ENCODE peak calls at places on chromosome 18, in nine cellular contexts. T, R, U, N, E, F, D, B and Q are unnamed samples.

GRCh38 chr18:13216732-13217465 is 1.7 kb upstream of the LDLRAD4 start:
- DNase-seq in F (peak; percentile 48), B (no peak), D (peak; percentile 46), N (peak; percentile 24), R (no peak), U (peak; percentile 66), E (no peak), T (no peak), Q (peak; percentile 66)

GRCh38 chr18:33576999-33577687 is 876 bp upstream of the ASXL3 start:
- DNase-seq in B (no peak), D (no peak), U (no peak), N (no peak), T (no peak), R (no peak), E (no peak), F (no peak), Q (no peak)

GRCh38 chr18:62450546-62451395 is 72.1 kb upstream of the ZCCHC2 start:
- DNase-seq in B (peak; percentile 85), E (peak; percentile 38), T (peak; percentile 82), R (peak; percentile 19), D (peak; percentile 72), F (peak; percentile 96), N (no peak), U (peak; percentile 92), Q (peak; percentile 87)

GRCh38 chr18:75879196-75879595 is 451.7 kb upstream of the SMIM21 start:
- DNase-seq in U (no peak), N (no peak), B (no peak), F (peak; percentile 45), E (no peak), D (no peak), R (no peak), T (no peak), Q (no peak)

GRCh38 chr18:32550958-32551357 is 80.3 kb upstream of the GAREM1 start:
- DNase-seq in T (no peak), U (no peak), R (no peak), E (no peak), N (no peak), B (no peak), D (no peak), F (no peak), Q (no peak)

GRCh38 chr18:2100694-2101213 is 470.6 kb downstream of the METTL4 start:
- DNase-seq in N (no peak), B (no peak), U (no peak), R (no peak), T (no peak), F (no peak), E (no peak), D (no peak), Q (no peak)

GRCh38 chr18:46754661-46755292 is 2.1 kb downstream of the ST8SIA5 start:
- DNase-seq in R (no peak), T (no peak), B (no peak), E (no peak), N (peak; percentile 17), F (peak; percentile 77), D (no peak), U (no peak), Q (no peak)

GRCh38 chr18:78487649-78488048 is 492.0 kb upstream of the SALL3 start:
- DNase-seq in T (no peak), F (no peak), N (no peak), B (no peak), R (no peak), E (no peak), D (no peak), U (no peak), Q (no peak)

GRCh38 chr18:67010916-67011315 is 407.0 kb upstream of the CDH19 start:
- DNase-seq in U (no peak), E (no peak), B (no peak), D (no peak), R (no peak), N (no peak), F (no peak), T (peak; percentile 1), Q (no peak)

GRCh38 chr18:32372381-32373061 is 98.2 kb downstream of the GAREM1 start:
- DNase-seq in F (no peak), T (peak; percentile 88), B (no peak), R (no peak), N (no peak), D (peak; percentile 81), U (peak; percentile 85), E (peak; percentile 84), Q (no peak)

GRCh38 chr18:55743701-55744100 is 155.7 kb upstream of the TCF4 start:
- DNase-seq in E (no peak), T (no peak), U (no peak), F (no peak), R (no peak), B (no peak), N (no peak), D (no peak), Q (no peak)

GRCh38 chr18:42437646-42438045 is 482.6 kb downstream of the PIK3C3 start:
- DNase-seq in U (no peak), R (no peak), D (no peak), F (peak; percentile 63), B (no peak), E (no peak), N (no peak), T (no peak), Q (peak; percentile 24)

GRCh38 chr18:23406271-23406787 is 46.8 kb upstream of the RIOK3 start:
- DNase-seq in F (peak; percentile 61), E (no peak), R (no peak), B (no peak), N (no peak), U (no peak), D (no peak), T (peak; percentile 57), Q (no peak)

GRCh38 chr18:55634545-55634944 is 46.6 kb upstream of the TCF4 start:
- DNase-seq in T (no peak), E (no peak), B (no peak), N (no peak), R (no peak), F (no peak), D (no peak), U (no peak), Q (no peak)

GRCh38 chr18:3500016-3500415 is 50.0 kb downstream of the TGIF1 start:
- DNase-seq in F (peak; percentile 23), E (no peak), B (no peak), D (no peak), N (no peak), R (no peak), U (no peak), T (no peak), Q (no peak)

GRCh38 chr18:64017870-64018269 is 48.0 kb downstream of the SERPINB8 start:
- DNase-seq in R (no peak), E (no peak), B (no peak), T (peak; percentile 20), D (no peak), N (no peak), U (no peak), F (no peak), Q (no peak)

GRCh38 chr18:57004366-57005121 is 142.3 kb upstream of the BOD1L2 start:
- DNase-seq in E (no peak), R (no peak), B (no peak), U (no peak), D (no peak), T (peak; percentile 20), F (no peak), N (no peak), Q (no peak)

GRCh38 chr18:22169011-22169888 is at the start of gene GATA6:
- DNase-seq in U (peak; percentile 97), R (peak; percentile 45), E (peak; percentile 55), B (peak; percentile 84), T (peak; percentile 85), N (peak; percentile 92), F (peak; percentile 96), D (peak; percentile 95), Q (peak; percentile 96)

GRCh38 chr18:73461780-73462059 is 593.9 kb upstream of the NETO1 start:
- DNase-seq in N (no peak), E (no peak), F (no peak), B (no peak), D (no peak), U (no peak), R (no peak), T (no peak), Q (no peak)

GRCh38 chr18:7945882-7946281 is 378.8 kb downstream of the PTPRM start:
- DNase-seq in U (no peak), T (peak; percentile 87), F (peak; percentile 46), D (no peak), R (no peak), N (no peak), E (no peak), B (no peak), Q (no peak)
- H3K27ac ChIP-seq in U (no peak overlapping the region), T (peak overlapping the region; percentile 93), F (no peak overlapping the region), D (no peak overlapping the region), R (peak overlapping the region; percentile 23), N (no peak overlapping the region), E (no peak overlapping the region), B (no peak overlapping the region), Q (no peak overlapping the region)

GRCh38 chr18:11985532-11985931 is 4.2 kb downstream of the IMPA2 start:
- DNase-seq in U (no peak), D (no peak), N (no peak), E (no peak), F (no peak), R (no peak), T (no peak), B (no peak), Q (no peak)
- TF ChIP-seq POLR2A in U (no peak), D (no peak), N (no peak), E (no peak), F (no peak), R (no peak), T (no peak), B (no peak), Q (no peak)

GRCh38 chr18:24862225-24862893 is 401.9 kb downstream of the HRH4 start:
- DNase-seq in R (no peak), N (no peak), E (peak; percentile 35), B (no peak), D (no peak), T (no peak), U (no peak), F (no peak), Q (no peak)
- H3K27ac ChIP-seq in R (no peak overlapping the region), N (no peak overlapping the region), E (peak overlapping the region; percentile 82), B (no peak overlapping the region), D (no peak overlapping the region), T (no peak overlapping the region), U (no peak overlapping the region), F (no peak overlapping the region), Q (no peak overlapping the region)

GRCh38 chr18:77001041-77001440 is 131.5 kb downstream of the MBP start:
- DNase-seq in B (no peak), D (no peak), U (peak; percentile 46), N (no peak), R (no peak), F (no peak), E (no peak), T (no peak), Q (no peak)

GRCh38 chr18:77002496-77002895 is 130.1 kb downstream of the MBP start:
- DNase-seq in D (no peak), E (no peak), U (no peak), T (no peak), N (no peak), F (no peak), B (no peak), R (no peak), Q (no peak)

GRCh38 chr18:77001979-77002378 is 130.6 kb downstream of the MBP start:
- DNase-seq in D (no peak), U (peak; percentile 37), N (no peak), B (no peak), E (no peak), F (no peak), T (no peak), R (no peak), Q (no peak)

GRCh38 chr18:76999077-76999476 is 133.5 kb downstream of the MBP start:
- DNase-seq in U (no peak), N (no peak), F (no peak), E (no peak), D (no peak), B (no peak), R (no peak), T (no peak), Q (no peak)

GRCh38 chr18:77000527-77000926 is 132.1 kb downstream of the MBP start:
- DNase-seq in R (peak; percentile 44), F (peak; percentile 41), N (peak; percentile 71), D (peak; percentile 62), T (peak; percentile 16), E (peak; percentile 32), B (peak; percentile 89), U (peak; percentile 63), Q (no peak)
- TF ChIP-seq POLR2A in R (no peak), F (no peak), N (no peak), D (no peak), T (no peak), E (no peak), B (no peak), U (no peak), Q (no peak)